ENCODE peak calls at places on chromosomes 11 and 22, in ten cellular contexts. One of them, this sample, is unnamed.

GRCh38 chr11:94007426-94007825 is 13.7 kb upstream of the HEPHL1 start:
- DNase-seq in lower lobe of right lung: no peak
- DNase-seq in Panc1: no peak
- DNase-seq in upper lobe of right lung: no peak
- DNase-seq in uterus: no peak
- DNase-seq in IMR-90: no peak
- DNase-seq in CD8-positive, alpha-beta T cell: no peak
- DNase-seq in AG04450: no peak
- DNase-seq in neural progenitor cell: no peak
- DNase-seq in tibial nerve: no peak
- DNase-seq in this sample: no peak

GRCh38 chr22:29359469-29359868 is 28.9 kb downstream of the AP1B1 start:
- DNase-seq in lower lobe of right lung: no peak
- DNase-seq in Panc1: no peak
- DNase-seq in upper lobe of right lung: no peak
- DNase-seq in uterus: peak
- DNase-seq in IMR-90: peak
- DNase-seq in CD8-positive, alpha-beta T cell: no peak
- DNase-seq in AG04450: no peak
- DNase-seq in neural progenitor cell: peak
- DNase-seq in tibial nerve: peak
- DNase-seq in this sample: no peak

GRCh38 chr11:12287009-12287373 is 90.4 kb upstream of the PARVA start:
- DNase-seq in lower lobe of right lung: no peak
- DNase-seq in Panc1: peak
- DNase-seq in upper lobe of right lung: no peak
- DNase-seq in uterus: peak
- DNase-seq in IMR-90: peak
- DNase-seq in CD8-positive, alpha-beta T cell: no peak
- DNase-seq in AG04450: peak
- DNase-seq in neural progenitor cell: no peak
- DNase-seq in tibial nerve: peak
- DNase-seq in this sample: peak

GRCh38 chr11:70519117-70519516 is 120.8 kb downstream of the CTTN start:
- DNase-seq in lower lobe of right lung: no peak
- DNase-seq in Panc1: no peak
- DNase-seq in upper lobe of right lung: no peak
- DNase-seq in uterus: no peak
- DNase-seq in IMR-90: no peak
- DNase-seq in CD8-positive, alpha-beta T cell: no peak
- DNase-seq in AG04450: no peak
- DNase-seq in neural progenitor cell: no peak
- DNase-seq in tibial nerve: no peak
- DNase-seq in this sample: no peak

GRCh38 chr22:48424201-48424627 is 1403.5 kb downstream of the BRD1 start:
- DNase-seq in lower lobe of right lung: no peak
- DNase-seq in Panc1: no peak
- DNase-seq in upper lobe of right lung: peak
- DNase-seq in uterus: no peak
- DNase-seq in IMR-90: no peak
- DNase-seq in CD8-positive, alpha-beta T cell: no peak
- DNase-seq in AG04450: no peak
- DNase-seq in neural progenitor cell: no peak
- DNase-seq in tibial nerve: no peak
- DNase-seq in this sample: peak

GRCh38 chr22:21688341-21688705 is 22.5 kb downstream of the PPIL2 start:
- DNase-seq in lower lobe of right lung: no peak
- DNase-seq in Panc1: no peak
- DNase-seq in upper lobe of right lung: no peak
- DNase-seq in uterus: no peak
- DNase-seq in IMR-90: no peak
- DNase-seq in CD8-positive, alpha-beta T cell: no peak
- DNase-seq in AG04450: no peak
- DNase-seq in neural progenitor cell: no peak
- DNase-seq in tibial nerve: no peak
- DNase-seq in this sample: no peak

GRCh38 chr11:123407124-123407995 is 22.7 kb upstream of the GRAMD1B start:
- DNase-seq in lower lobe of right lung: no peak
- DNase-seq in Panc1: peak
- DNase-seq in upper lobe of right lung: no peak
- DNase-seq in uterus: peak
- DNase-seq in IMR-90: peak
- DNase-seq in CD8-positive, alpha-beta T cell: peak
- DNase-seq in AG04450: peak
- DNase-seq in neural progenitor cell: peak
- DNase-seq in tibial nerve: peak
- DNase-seq in this sample: no peak

GRCh38 chr22:17638182-17638431 is 450 bp upstream of the BCL2L13 start:
- DNase-seq in lower lobe of right lung: no peak
- DNase-seq in Panc1: no peak
- DNase-seq in upper lobe of right lung: no peak
- DNase-seq in uterus: no peak
- DNase-seq in IMR-90: no peak
- DNase-seq in CD8-positive, alpha-beta T cell: no peak
- DNase-seq in AG04450: no peak
- DNase-seq in neural progenitor cell: no peak
- DNase-seq in tibial nerve: peak
- DNase-seq in this sample: no peak

GRCh38 chr11:33643167-33643817 is 57.3 kb downstream of the C11orf91 start:
- DNase-seq in lower lobe of right lung: no peak
- DNase-seq in Panc1: no peak
- DNase-seq in upper lobe of right lung: no peak
- DNase-seq in uterus: no peak
- DNase-seq in IMR-90: no peak
- DNase-seq in CD8-positive, alpha-beta T cell: no peak
- DNase-seq in AG04450: no peak
- DNase-seq in neural progenitor cell: no peak
- DNase-seq in tibial nerve: no peak
- DNase-seq in this sample: no peak

GRCh38 chr11:44861829-44862545 is 88.7 kb downstream of the TP53I11 start:
- DNase-seq in lower lobe of right lung: peak
- DNase-seq in Panc1: peak
- DNase-seq in upper lobe of right lung: peak
- DNase-seq in uterus: peak
- DNase-seq in IMR-90: peak
- DNase-seq in CD8-positive, alpha-beta T cell: peak
- DNase-seq in AG04450: peak
- DNase-seq in neural progenitor cell: peak
- DNase-seq in tibial nerve: peak
- DNase-seq in this sample: peak

GRCh38 chr11:130001491-130002351 is 914 bp downstream of the PRDM10 start:
- DNase-seq in lower lobe of right lung: peak
- DNase-seq in Panc1: no peak
- DNase-seq in upper lobe of right lung: peak
- DNase-seq in uterus: peak
- DNase-seq in IMR-90: peak
- DNase-seq in CD8-positive, alpha-beta T cell: peak
- DNase-seq in AG04450: no peak
- DNase-seq in neural progenitor cell: peak
- DNase-seq in tibial nerve: peak
- DNase-seq in this sample: no peak

GRCh38 chr11:130606781-130607511 is 158.5 kb downstream of the ADAMTS15 start:
- DNase-seq in lower lobe of right lung: no peak
- DNase-seq in Panc1: no peak
- DNase-seq in upper lobe of right lung: no peak
- DNase-seq in uterus: peak
- DNase-seq in IMR-90: peak
- DNase-seq in CD8-positive, alpha-beta T cell: no peak
- DNase-seq in AG04450: no peak
- DNase-seq in neural progenitor cell: no peak
- DNase-seq in tibial nerve: peak
- DNase-seq in this sample: no peak

GRCh38 chr11:44484211-44484610 is 81.3 kb upstream of the CD82 start:
- DNase-seq in lower lobe of right lung: no peak
- DNase-seq in Panc1: no peak
- DNase-seq in upper lobe of right lung: no peak
- DNase-seq in uterus: no peak
- DNase-seq in IMR-90: peak
- DNase-seq in CD8-positive, alpha-beta T cell: no peak
- DNase-seq in AG04450: no peak
- DNase-seq in neural progenitor cell: peak
- DNase-seq in tibial nerve: no peak
- DNase-seq in this sample: no peak

GRCh38 chr11:68266936-68267880 is 4.6 kb downstream of the C11orf24 start:
- DNase-seq in lower lobe of right lung: no peak
- DNase-seq in Panc1: no peak
- DNase-seq in upper lobe of right lung: no peak
- DNase-seq in uterus: no peak
- DNase-seq in IMR-90: peak
- DNase-seq in CD8-positive, alpha-beta T cell: no peak
- DNase-seq in AG04450: no peak
- DNase-seq in neural progenitor cell: no peak
- DNase-seq in tibial nerve: peak
- DNase-seq in this sample: no peak

GRCh38 chr11:64318694-64319420 is 936 bp downstream of the PRDX5 start:
- DNase-seq in lower lobe of right lung: no peak
- DNase-seq in Panc1: no peak
- DNase-seq in upper lobe of right lung: peak
- DNase-seq in uterus: peak
- DNase-seq in IMR-90: no peak
- DNase-seq in CD8-positive, alpha-beta T cell: no peak
- DNase-seq in AG04450: no peak
- DNase-seq in neural progenitor cell: no peak
- DNase-seq in tibial nerve: no peak
- DNase-seq in this sample: no peak

GRCh38 chr11:697028-697491 is 1.4 kb downstream of the TMEM80 start:
- DNase-seq in lower lobe of right lung: peak
- DNase-seq in Panc1: no peak
- DNase-seq in upper lobe of right lung: no peak
- DNase-seq in uterus: no peak
- DNase-seq in IMR-90: peak
- DNase-seq in CD8-positive, alpha-beta T cell: no peak
- DNase-seq in AG04450: peak
- DNase-seq in neural progenitor cell: no peak
- DNase-seq in tibial nerve: no peak
- DNase-seq in this sample: no peak

DNA sequence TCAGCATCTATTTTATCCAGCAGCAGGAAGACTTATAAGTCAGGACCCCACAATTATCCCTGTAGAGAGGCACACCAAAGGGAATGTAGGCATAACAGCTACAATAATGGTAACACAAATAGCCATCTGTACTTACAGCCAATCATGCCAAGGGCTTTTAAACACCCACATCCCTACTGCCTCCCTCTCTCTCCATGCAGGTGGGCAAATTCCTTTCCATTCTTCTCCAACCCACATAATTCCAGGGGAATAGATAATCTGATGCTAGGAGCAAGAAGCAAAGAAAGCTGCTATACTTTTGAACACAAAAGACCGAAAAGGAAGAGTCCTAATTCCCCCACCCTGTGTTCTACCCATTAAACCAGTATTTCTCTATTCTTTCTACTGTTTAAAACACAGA is 46.7 kb downstream of the RBFOX2 start:
- DNase-seq in lower lobe of right lung: no peak
- DNase-seq in Panc1: no peak
- DNase-seq in upper lobe of right lung: no peak
- DNase-seq in uterus: no peak
- DNase-seq in IMR-90: no peak
- DNase-seq in CD8-positive, alpha-beta T cell: no peak
- DNase-seq in AG04450: no peak
- DNase-seq in neural progenitor cell: peak
- DNase-seq in tibial nerve: no peak
- DNase-seq in this sample: no peak
- H3K27ac ChIP-seq in lower lobe of right lung: no peak
- H3K27ac ChIP-seq in Panc1: no peak
- H3K27ac ChIP-seq in upper lobe of right lung: no peak
- H3K27ac ChIP-seq in uterus: no peak
- H3K27ac ChIP-seq in IMR-90: no peak
- H3K27ac ChIP-seq in CD8-positive, alpha-beta T cell: no peak
- H3K27ac ChIP-seq in AG04450: no peak
- H3K27ac ChIP-seq in neural progenitor cell: peak
- H3K27ac ChIP-seq in tibial nerve: no peak
- H3K27ac ChIP-seq in this sample: no peak

DNA sequence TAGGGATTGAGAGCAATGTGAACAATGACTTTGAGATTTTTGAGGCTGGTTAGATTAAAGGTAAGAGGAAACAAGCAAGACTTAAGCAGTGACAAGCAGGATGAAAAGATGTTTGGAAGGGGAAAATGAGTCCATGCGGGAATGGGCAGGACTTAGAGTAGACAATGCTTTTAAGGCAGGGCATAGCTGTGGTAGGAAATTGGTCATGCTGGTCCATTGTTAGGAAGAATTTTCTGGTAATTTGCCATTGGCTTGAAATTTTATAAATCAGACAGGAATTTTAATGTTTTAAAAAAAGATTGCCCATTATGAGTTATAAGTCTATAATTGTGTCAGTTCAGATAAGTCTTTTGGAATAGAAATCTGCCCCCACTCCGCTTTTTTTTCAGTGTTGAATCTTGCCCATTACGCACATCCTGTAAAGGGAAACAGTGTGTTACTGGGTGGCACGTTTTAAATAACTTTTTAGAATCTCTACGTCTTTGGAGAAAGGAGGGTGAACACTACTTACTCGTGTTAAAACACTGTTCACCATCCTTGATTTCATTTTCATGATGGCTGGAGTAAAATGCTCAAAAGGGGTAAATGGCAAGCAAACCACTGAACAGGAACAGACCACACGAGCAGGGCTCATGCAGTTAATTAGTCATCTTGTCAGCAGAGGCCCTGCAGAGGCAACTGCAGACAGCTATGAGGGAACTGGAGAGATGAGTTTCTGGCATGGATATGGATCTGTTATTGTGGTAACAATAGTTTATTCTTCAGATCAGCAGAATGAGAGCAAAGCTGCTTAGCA is 25.0 kb downstream of the SWAP70 start:
- DNase-seq in lower lobe of right lung: no peak
- DNase-seq in Panc1: peak
- DNase-seq in upper lobe of right lung: no peak
- DNase-seq in uterus: no peak
- DNase-seq in IMR-90: peak
- DNase-seq in CD8-positive, alpha-beta T cell: no peak
- DNase-seq in AG04450: peak
- DNase-seq in neural progenitor cell: peak
- DNase-seq in tibial nerve: no peak
- DNase-seq in this sample: no peak
- H3K4me3 ChIP-seq in lower lobe of right lung: no peak
- H3K4me3 ChIP-seq in Panc1: no peak
- H3K4me3 ChIP-seq in upper lobe of right lung: no peak
- H3K4me3 ChIP-seq in uterus: no peak
- H3K4me3 ChIP-seq in IMR-90: no peak
- H3K4me3 ChIP-seq in CD8-positive, alpha-beta T cell: no peak
- H3K4me3 ChIP-seq in AG04450: no peak
- H3K4me3 ChIP-seq in neural progenitor cell: no peak
- H3K4me3 ChIP-seq in tibial nerve: peak
- H3K4me3 ChIP-seq in this sample: no peak

GRCh38 chr22:31079095-31079642 is 1.9 kb upstream of the SMTN start:
- DNase-seq in lower lobe of right lung: no peak
- DNase-seq in Panc1: no peak
- DNase-seq in upper lobe of right lung: no peak
- DNase-seq in uterus: peak
- DNase-seq in IMR-90: no peak
- DNase-seq in CD8-positive, alpha-beta T cell: no peak
- DNase-seq in AG04450: no peak
- DNase-seq in neural progenitor cell: no peak
- DNase-seq in tibial nerve: no peak
- DNase-seq in this sample: no peak
- H3K27ac ChIP-seq in lower lobe of right lung: no peak
- H3K27ac ChIP-seq in Panc1: no peak
- H3K27ac ChIP-seq in upper lobe of right lung: no peak
- H3K27ac ChIP-seq in uterus: peak
- H3K27ac ChIP-seq in IMR-90: no peak
- H3K27ac ChIP-seq in CD8-positive, alpha-beta T cell: no peak
- H3K27ac ChIP-seq in AG04450: no peak
- H3K27ac ChIP-seq in neural progenitor cell: no peak
- H3K27ac ChIP-seq in tibial nerve: peak
- H3K27ac ChIP-seq in this sample: peak

GRCh38 chr11:86671386-86672006 is 920 bp downstream of the ME3 start:
- DNase-seq in lower lobe of right lung: peak
- DNase-seq in Panc1: no peak
- DNase-seq in upper lobe of right lung: peak
- DNase-seq in uterus: peak
- DNase-seq in IMR-90: no peak
- DNase-seq in CD8-positive, alpha-beta T cell: no peak
- DNase-seq in AG04450: no peak
- DNase-seq in neural progenitor cell: peak
- DNase-seq in tibial nerve: peak
- DNase-seq in this sample: peak
- H3K4me3 ChIP-seq in lower lobe of right lung: peak
- H3K4me3 ChIP-seq in Panc1: peak
- H3K4me3 ChIP-seq in upper lobe of right lung: peak
- H3K4me3 ChIP-seq in uterus: peak
- H3K4me3 ChIP-seq in IMR-90: peak
- H3K4me3 ChIP-seq in CD8-positive, alpha-beta T cell: peak
- H3K4me3 ChIP-seq in AG04450: peak
- H3K4me3 ChIP-seq in neural progenitor cell: peak
- H3K4me3 ChIP-seq in tibial nerve: peak
- H3K4me3 ChIP-seq in this sample: peak

This sample was measured in ascending aorta.